ENCODE peak calls at places on chromosomes 13 and 19, in seven cellular contexts. U is body of pancreas, P is GM23338, B is psoas muscle, E is left ventricle myocardium inferior, V is lung, K is Peyer's patch. D is an unnamed sample. For H3K4me1 and H3K27me3, the result is how much of the 10 kb centered on the place peaks cover.

GRCh38 chr13:80389073-80390038 is 48.4 kb upstream of the SPRY2 start:
- DNase-seq in U (no peak), P (no peak), B (no peak), E (no peak), V (no peak), K (no peak), D (no peak)

GRCh38 chr13:61045197-61045596 is 370.5 kb downstream of the PCDH20 start:
- DNase-seq in U (no peak), P (no peak), B (no peak), E (no peak), V (no peak), K (no peak), D (no peak)

GRCh38 chr19:55644842-55645511 is 1.5 kb downstream of the ZNF581 start:
- DNase-seq in U (no peak), P (no peak), B (no peak), E (no peak), V (no peak), K (no peak), D (no peak)

GRCh38 chr13:46386426-46386995 is 541 bp downstream of the RUBCNL start:
- DNase-seq in U (no peak), P (peak), B (no peak), E (peak), V (no peak), K (no peak), D (no peak)

GRCh38 chr13:32941368-32941767 is 74.9 kb upstream of the KL start:
- DNase-seq in U (no peak), P (no peak), B (no peak), E (no peak), V (no peak), K (no peak), D (peak)

GRCh38 chr13:22169473-22169872 is 498.6 kb downstream of the FGF9 start:
- DNase-seq in U (no peak), P (no peak), B (no peak), E (no peak), V (no peak), K (no peak), D (peak)

GRCh38 chr13:87661471-87661870 is 9.7 kb upstream of the SLITRK5 start:
- DNase-seq in U (no peak), P (no peak), B (no peak), E (no peak), V (no peak), K (no peak), D (peak)

GRCh38 chr13:107202371-107203023 is 634.6 kb upstream of the ARGLU1 start:
- DNase-seq in U (peak), P (no peak), B (no peak), E (peak), V (peak), K (no peak), D (peak)

GRCh38 chr13:81990652-81991051 is 1649.7 kb upstream of the SPRY2 start:
- DNase-seq in U (no peak), P (peak), B (no peak), E (no peak), V (no peak), K (no peak), D (no peak)

GRCh38 chr13:30551194-30551593 is 66.5 kb upstream of the USPL1 start:
- DNase-seq in U (peak), P (peak), B (no peak), E (no peak), V (no peak), K (no peak), D (no peak)

GRCh38 chr13:51006067-51006800 is 96.6 kb downstream of the RNASEH2B start:
- DNase-seq in U (no peak), P (no peak), B (peak), E (no peak), V (no peak), K (no peak), D (no peak)

GRCh38 chr19:54481326-54481930 is 8.3 kb upstream of the CDC42EP5 start:
- DNase-seq in U (peak), P (peak), B (no peak), E (no peak), V (no peak), K (no peak), D (peak)

GRCh38 chr19:48443262-48443661 is 2.5 kb upstream of the GRWD1 start:
- DNase-seq in U (peak), P (peak), B (no peak), E (no peak), V (no peak), K (no peak), D (no peak)

GRCh38 chr13:89315287-89315686 is 1644.1 kb downstream of the SLITRK5 start:
- DNase-seq in U (no peak), P (no peak), B (no peak), E (no peak), V (no peak), K (no peak), D (no peak)

GRCh38 chr19:55346725-55347441 is 7.2 kb downstream of the KMT5C start:
- DNase-seq in U (no peak), P (no peak), B (peak), E (no peak), V (no peak), K (no peak), D (no peak)

GRCh38 chr13:73681779-73682178 is 452.4 kb downstream of the KLF12 start:
- DNase-seq in U (no peak), P (no peak), B (no peak), E (no peak), V (no peak), K (no peak), D (no peak)

GRCh38 chr13:79128158-79128557 is 277.9 kb downstream of the RBM26 start:
- DNase-seq in U (no peak), P (no peak), B (no peak), E (no peak), V (no peak), K (no peak), D (no peak)

GRCh38 chr19:37813340-37813739 is 34.0 kb upstream of the ZNF573 start:
- DNase-seq in U (no peak), P (peak), B (no peak), E (no peak), V (no peak), K (no peak), D (no peak)

GRCh38 chr13:47067296-47067695 is 170.4 kb upstream of the HTR2A start:
- DNase-seq in U (no peak), P (no peak), B (no peak), E (no peak), V (no peak), K (no peak), D (no peak)

GRCh38 chr13:76023644-76024043 is 387.5 kb downstream of the LMO7 start:
- DNase-seq in U (no peak), P (no peak), B (no peak), E (no peak), V (no peak), K (no peak), D (no peak)

GRCh38 chr13:44932850-44933251 is 56.4 kb downstream of the NUFIP1 start:
- DNase-seq in U (no peak), P (no peak), B (no peak), E (no peak), V (no peak), K (no peak), D (no peak)

GRCh38 chr19:21947775-21948174 is 63.0 kb downstream of the ZNF208 start:
- DNase-seq in U (no peak), P (peak), B (no peak), E (no peak), V (no peak), K (no peak), D (peak)

GRCh38 chr13:20559659-20560356 is 7.1 kb upstream of the IFT88 start:
- DNase-seq in U (no peak), P (no peak), B (no peak), E (no peak), V (no peak), K (no peak), D (no peak)

GRCh38 chr19:10603084-10603872 is 16.2 kb upstream of the AP1M2 start:
- DNase-seq in U (peak), P (peak), B (peak), E (peak), V (no peak), K (peak), D (peak)

GRCh38 chr13:25980255-25980654 is 71.6 kb downstream of the SHISA2 start:
- DNase-seq in U (no peak), P (peak), B (no peak), E (no peak), V (no peak), K (no peak), D (peak)

GRCh38 chr13:99281811-99282263 is 23.7 kb upstream of the GPR18 start:
- DNase-seq in U (peak), P (no peak), B (peak), E (peak), V (peak), K (no peak), D (no peak)

GRCh38 chr19:38736413-38737280 is 7.6 kb downstream of the CAPN12 start:
- DNase-seq in U (peak), P (peak), B (no peak), E (no peak), V (peak), K (peak), D (no peak)

GRCh38 chr19:55258476-55258827 is 365 bp downstream of the PPP6R1 start:
- DNase-seq in U (no peak), P (no peak), B (no peak), E (peak), V (no peak), K (no peak), D (no peak)

GRCh38 chr13:43305416-43305815 is 282.0 kb downstream of the DNAJC15 start:
- DNase-seq in U (no peak), P (no peak), B (no peak), E (no peak), V (no peak), K (no peak), D (no peak)

GRCh38 chr13:95019886-95020285 is 281.4 kb downstream of the ABCC4 start:
- DNase-seq in U (no peak), P (no peak), B (no peak), E (no peak), V (no peak), K (no peak), D (no peak)

GRCh38 chr19:38877781-38878574 is at the start of gene RINL:
- DNase-seq in U (no peak), P (peak), B (no peak), E (no peak), V (no peak), K (peak), D (no peak)

GRCh38 chr19:5667751-5668271 is 12.5 kb downstream of the MICOS13 start:
- DNase-seq in U (no peak), P (peak), B (no peak), E (no peak), V (no peak), K (no peak), D (no peak)

GRCh38 chr19:7965921-7966665 is 22.6 kb upstream of the TIMM44 start:
- DNase-seq in U (no peak), P (no peak), B (no peak), E (no peak), V (no peak), K (no peak), D (no peak)

GRCh38 chr19:8079988-8080387 is 27.4 kb downstream of the CCL25 start:
- DNase-seq in U (no peak), P (no peak), B (no peak), E (no peak), V (no peak), K (no peak), D (no peak)

DNA sequence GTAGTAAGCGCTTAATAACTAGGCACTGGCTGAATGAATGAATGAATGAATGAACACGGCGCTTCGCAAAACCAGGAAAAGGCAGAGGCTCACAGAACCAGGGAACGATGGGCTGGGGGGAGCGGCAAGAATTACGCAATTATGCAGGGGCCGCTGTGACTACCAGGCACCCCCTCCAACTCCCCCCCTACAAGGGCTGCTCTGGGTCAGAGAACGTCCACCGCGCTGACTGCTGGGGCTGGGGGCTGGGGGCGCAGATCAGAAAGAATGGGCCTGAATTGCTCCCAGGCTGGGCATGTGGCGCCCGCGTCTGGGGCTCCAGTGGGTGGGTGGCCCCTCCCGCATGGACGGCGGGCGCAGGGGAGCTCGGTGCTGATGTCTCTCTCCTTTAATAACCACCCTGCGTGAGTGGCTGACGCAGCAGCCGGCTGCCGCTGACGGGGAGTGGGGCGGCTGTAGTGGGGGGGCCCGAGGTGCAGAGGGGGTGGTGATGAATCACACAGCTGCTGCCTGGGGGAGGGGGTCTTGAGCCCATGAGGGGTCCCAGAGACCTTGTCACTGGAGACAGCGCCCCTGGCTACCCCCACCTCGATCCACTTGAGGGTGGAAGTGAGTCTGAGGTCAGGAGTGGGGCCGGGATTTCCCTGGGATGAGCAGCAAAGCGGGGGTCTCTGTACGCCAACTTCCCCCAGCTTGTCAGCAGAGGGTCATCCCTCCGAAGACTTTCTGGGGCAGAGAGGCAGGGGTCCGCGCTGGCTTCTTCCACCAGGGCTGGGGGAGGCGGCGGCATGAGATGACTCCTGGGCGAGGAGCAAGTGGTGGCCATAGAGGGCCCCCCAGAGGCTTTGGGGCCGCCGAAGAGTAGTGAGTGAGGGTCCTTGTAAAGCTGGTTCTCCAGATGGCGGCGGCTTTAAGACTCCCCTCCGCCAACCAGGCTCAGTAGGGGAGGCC is 1.4 kb upstream of the CIRBP start:
- DNase-seq in U (peak), P (no peak), B (peak), E (no peak), V (no peak), K (no peak), D (no peak)
- H3K4me1 ChIP-seq in U (half or more), P (under half), B (half or more), E (half or more), V (under half), K (half or more), D (under half)

DNA sequence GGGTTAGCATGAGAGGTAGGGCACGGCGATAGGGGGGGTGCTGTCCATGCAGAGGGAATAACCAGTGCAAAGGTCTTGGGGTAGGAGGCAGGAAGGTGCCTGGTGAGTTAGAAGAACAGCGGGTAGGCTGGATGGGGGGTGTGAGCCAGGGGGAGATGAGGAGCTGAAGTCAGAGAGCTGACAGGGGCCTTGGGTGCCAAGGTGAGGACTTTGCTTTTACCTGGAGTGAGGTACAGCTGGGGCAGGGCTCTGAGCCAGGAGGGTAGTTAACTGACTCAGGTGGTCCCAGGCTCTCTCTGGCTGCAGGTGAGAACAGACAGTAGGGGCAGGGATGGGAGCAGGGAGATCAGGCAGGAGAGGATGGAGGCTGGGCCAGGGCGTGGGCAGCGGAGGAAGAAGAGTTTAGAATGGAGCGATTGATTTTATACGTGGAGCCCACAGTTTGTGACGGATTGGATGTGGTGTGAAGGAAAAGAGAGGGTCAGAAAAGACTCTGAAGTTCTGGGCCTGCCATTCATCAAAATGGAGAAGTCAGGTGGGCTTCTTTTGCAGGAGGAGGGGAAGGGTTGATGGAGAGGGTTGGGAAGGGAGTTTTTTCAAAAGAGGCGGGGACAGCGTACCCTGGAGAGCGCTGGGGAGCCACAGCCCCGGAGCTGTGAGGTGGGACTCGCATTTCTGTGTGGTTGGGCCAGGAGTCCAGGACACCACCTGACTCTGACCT is 1.2 kb upstream of the GRAMD1A start:
- DNase-seq in U (no peak), P (peak), B (no peak), E (no peak), V (no peak), K (no peak), D (no peak)
- H3K4me3 ChIP-seq in U (peak), P (peak), B (peak), E (peak), V (peak), K (peak), D (peak)

GRCh38 chr13:111531505-111531904 is 211.1 kb downstream of the TEX29 start:
- DNase-seq in U (peak), P (no peak), B (no peak), E (no peak), V (no peak), K (no peak), D (peak)
- H3K27me3 ChIP-seq in U (under half), P (under half), B (under half), E (half or more), V (under half), K (under half), D (under half)

GRCh38 chr13:110559986-110560385 is 1.5 kb downstream of the RAB20 start:
- DNase-seq in U (no peak), P (no peak), B (no peak), E (no peak), V (no peak), K (no peak), D (no peak)
- H3K4me1 ChIP-seq in U (half or more), P (under half), B (under half), E (under half), V (under half), K (under half), D (under half)

GRCh38 chr13:105552078-105552477 is 983.4 kb downstream of the EFNB2 start:
- DNase-seq in U (no peak), P (no peak), B (no peak), E (no peak), V (no peak), K (no peak), D (no peak)
- H3K4me3 ChIP-seq in U (no peak), P (no peak), B (no peak), E (no peak), V (no peak), K (no peak), D (no peak)

DNA sequence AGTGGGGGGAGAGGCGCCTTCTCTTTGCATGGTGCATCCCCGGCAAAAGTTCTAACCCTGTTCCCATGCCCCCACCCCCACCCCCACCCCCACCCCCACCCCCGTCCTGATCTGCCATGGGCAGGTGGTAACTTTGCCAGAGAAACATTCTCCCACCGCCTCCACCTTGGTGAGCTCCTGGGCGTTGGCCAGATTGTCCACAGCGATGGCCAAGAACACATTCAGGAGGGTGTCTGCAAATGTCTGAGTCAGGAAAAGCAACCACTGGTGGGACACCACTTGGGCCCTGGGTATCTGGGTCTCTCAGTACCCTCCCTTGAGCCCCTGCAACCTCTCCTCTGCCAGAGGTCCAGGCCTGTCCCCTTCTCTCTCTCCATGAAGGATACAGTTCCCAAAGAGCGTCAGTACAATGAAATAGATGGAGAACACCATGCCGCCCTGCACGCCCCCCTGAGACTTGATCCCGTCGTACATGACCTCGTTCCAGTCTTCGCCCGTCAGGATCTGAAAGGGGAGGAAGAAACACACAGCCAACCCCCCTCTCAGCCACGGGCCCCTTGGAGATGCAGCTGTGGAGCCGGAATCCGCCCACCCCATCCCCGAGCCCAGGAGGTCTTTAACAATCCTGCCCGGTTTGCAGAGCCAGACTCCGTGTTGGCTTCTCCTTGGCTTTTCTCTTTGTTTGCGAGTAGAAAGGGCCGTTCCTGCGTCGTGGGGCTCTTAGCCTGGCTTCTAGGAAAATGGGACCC is 153.3 kb downstream of the IER2 start:
- DNase-seq in U (no peak), P (no peak), B (no peak), E (no peak), V (no peak), K (no peak), D (no peak)
- H3K27me3 ChIP-seq in U (under half), P (under half), B (under half), E (half or more), V (under half), K (under half), D (under half)

GRCh38 chr19:18490719-18491118 is 31.2 kb downstream of the ELL start:
- DNase-seq in U (no peak), P (no peak), B (no peak), E (no peak), V (no peak), K (no peak), D (no peak)

GRCh38 chr19:18489627-18490184 is 32.2 kb downstream of the ELL start:
- DNase-seq in U (no peak), P (no peak), B (no peak), E (no peak), V (no peak), K (no peak), D (no peak)

GRCh38 chr19:18488403-18488723 is 33.5 kb downstream of the ELL start:
- DNase-seq in U (peak), P (no peak), B (no peak), E (no peak), V (no peak), K (no peak), D (no peak)

GRCh38 chr19:18487576-18488402 is 34.1 kb downstream of the ELL start:
- DNase-seq in U (no peak), P (no peak), B (no peak), E (no peak), V (no peak), K (no peak), D (no peak)

GRCh38 chr19:18488838-18489626 is 32.8 kb downstream of the ELL start:
- DNase-seq in U (peak), P (peak), B (no peak), E (no peak), V (no peak), K (no peak), D (no peak)
- H3K4me1 ChIP-seq in U (half or more), P (under half), B (half or more), E (half or more), V (under half), K (under half), D (under half)